ENCODE peak calls at places on chromosomes 5 and 9, in five cellular contexts. One of them, this sample, is unnamed.

GRCh38 chr9:6351757-6352156 is 23.6 kb downstream of the TPD52L3 start:
- DNase-seq in esophagus squamous epithelium: no peak
- DNase-seq in AG04450: no peak
- DNase-seq in IMR-90: no peak
- DNase-seq in Caco-2: no peak
- DNase-seq in this sample: no peak

GRCh38 chr5:31096238-31096865 is 97.1 kb upstream of the CDH6 start:
- DNase-seq in esophagus squamous epithelium: no peak
- DNase-seq in AG04450: peak
- DNase-seq in IMR-90: peak
- DNase-seq in Caco-2: no peak
- DNase-seq in this sample: no peak

GRCh38 chr9:94623253-94623652 is 16.1 kb downstream of the FBP1 start:
- DNase-seq in esophagus squamous epithelium: no peak
- DNase-seq in AG04450: no peak
- DNase-seq in IMR-90: no peak
- DNase-seq in Caco-2: peak
- DNase-seq in this sample: no peak

GRCh38 chr5:57327934-57328333 is 154.1 kb downstream of the GPBP1 start:
- DNase-seq in esophagus squamous epithelium: no peak
- DNase-seq in AG04450: no peak
- DNase-seq in IMR-90: peak
- DNase-seq in Caco-2: peak
- DNase-seq in this sample: no peak

GRCh38 chr5:174687503-174687902 is 36.9 kb upstream of the MSX2 start:
- DNase-seq in esophagus squamous epithelium: no peak
- DNase-seq in AG04450: no peak
- DNase-seq in IMR-90: no peak
- DNase-seq in Caco-2: no peak
- DNase-seq in this sample: no peak

GRCh38 chr5:1545798-1546355 is 22.1 kb upstream of the LPCAT1 start:
- DNase-seq in esophagus squamous epithelium: no peak
- DNase-seq in AG04450: no peak
- DNase-seq in IMR-90: no peak
- DNase-seq in Caco-2: no peak
- DNase-seq in this sample: no peak

GRCh38 chr5:59799668-59800374 is 93.7 kb downstream of the PDE4D start:
- DNase-seq in esophagus squamous epithelium: no peak
- DNase-seq in AG04450: no peak
- DNase-seq in IMR-90: peak
- DNase-seq in Caco-2: no peak
- DNase-seq in this sample: no peak

GRCh38 chr5:133205204-133205603 is 153.4 kb downstream of the HSPA4 start:
- DNase-seq in esophagus squamous epithelium: no peak
- DNase-seq in AG04450: no peak
- DNase-seq in IMR-90: peak
- DNase-seq in Caco-2: no peak
- DNase-seq in this sample: peak

GRCh38 chr5:169350016-169350415 is 49.1 kb upstream of the SLIT3 start:
- DNase-seq in esophagus squamous epithelium: no peak
- DNase-seq in AG04450: peak
- DNase-seq in IMR-90: peak
- DNase-seq in Caco-2: peak
- DNase-seq in this sample: no peak

GRCh38 chr9:96071245-96072124 is 196.0 kb downstream of the ERCC6L2 start:
- DNase-seq in esophagus squamous epithelium: no peak
- DNase-seq in AG04450: no peak
- DNase-seq in IMR-90: peak
- DNase-seq in Caco-2: peak
- DNase-seq in this sample: no peak

GRCh38 chr9:6788175-6789016 is 30.6 kb downstream of the KDM4C start:
- DNase-seq in esophagus squamous epithelium: no peak
- DNase-seq in AG04450: no peak
- DNase-seq in IMR-90: peak
- DNase-seq in Caco-2: peak
- DNase-seq in this sample: no peak

GRCh38 chr5:173187054-173187743 is 42.9 kb downstream of the BNIP1 start:
- DNase-seq in esophagus squamous epithelium: no peak
- DNase-seq in AG04450: no peak
- DNase-seq in IMR-90: no peak
- DNase-seq in Caco-2: no peak
- DNase-seq in this sample: no peak

GRCh38 chr5:120124961-120125360 is 339.1 kb upstream of the PRR16 start:
- DNase-seq in esophagus squamous epithelium: no peak
- DNase-seq in AG04450: no peak
- DNase-seq in IMR-90: peak
- DNase-seq in Caco-2: no peak
- DNase-seq in this sample: no peak

GRCh38 chr9:133901184-133901835 is 90.8 kb downstream of the VAV2 start:
- DNase-seq in esophagus squamous epithelium: no peak
- DNase-seq in AG04450: no peak
- DNase-seq in IMR-90: no peak
- DNase-seq in Caco-2: no peak
- DNase-seq in this sample: no peak

GRCh38 chr5:142281966-142282365 is 42.9 kb downstream of the SPRY4 start:
- DNase-seq in esophagus squamous epithelium: no peak
- DNase-seq in AG04450: no peak
- DNase-seq in IMR-90: no peak
- DNase-seq in Caco-2: no peak
- DNase-seq in this sample: no peak

GRCh38 chr5:132225165-132226032 is 2.3 kb downstream of the P4HA2 start:
- DNase-seq in esophagus squamous epithelium: no peak
- DNase-seq in AG04450: no peak
- DNase-seq in IMR-90: peak
- DNase-seq in Caco-2: peak
- DNase-seq in this sample: peak

GRCh38 chr5:178231736-178232123 is 872 bp downstream of the PHYKPL start:
- DNase-seq in esophagus squamous epithelium: no peak
- DNase-seq in AG04450: no peak
- DNase-seq in IMR-90: no peak
- DNase-seq in Caco-2: no peak
- DNase-seq in this sample: no peak

GRCh38 chr9:116337015-116337414 is 183.4 kb downstream of the PAPPA start:
- DNase-seq in esophagus squamous epithelium: no peak
- DNase-seq in AG04450: peak
- DNase-seq in IMR-90: peak
- DNase-seq in Caco-2: no peak
- DNase-seq in this sample: no peak

GRCh38 chr5:132753135-132753987 is 6.1 kb downstream of the CCNI2 start:
- DNase-seq in esophagus squamous epithelium: no peak
- DNase-seq in AG04450: no peak
- DNase-seq in IMR-90: no peak
- DNase-seq in Caco-2: no peak
- DNase-seq in this sample: no peak

GRCh38 chr9:135521608-135522095 is 412 bp downstream of the LCN1 start:
- DNase-seq in esophagus squamous epithelium: no peak
- DNase-seq in AG04450: no peak
- DNase-seq in IMR-90: no peak
- DNase-seq in Caco-2: no peak
- DNase-seq in this sample: no peak

GRCh38 chr9:127213859-127214258 is 50.7 kb upstream of the GARNL3 start:
- DNase-seq in esophagus squamous epithelium: no peak
- DNase-seq in AG04450: no peak
- DNase-seq in IMR-90: no peak
- DNase-seq in Caco-2: no peak
- DNase-seq in this sample: no peak

GRCh38 chr5:16934123-16934522 is 2.0 kb downstream of the MYO10 start:
- DNase-seq in esophagus squamous epithelium: no peak
- DNase-seq in AG04450: peak
- DNase-seq in IMR-90: peak
- DNase-seq in Caco-2: peak
- DNase-seq in this sample: no peak

GRCh38 chr9:15426019-15426418 is 3.3 kb downstream of the SNAPC3 start:
- DNase-seq in esophagus squamous epithelium: no peak
- DNase-seq in AG04450: no peak
- DNase-seq in IMR-90: no peak
- DNase-seq in Caco-2: no peak
- DNase-seq in this sample: no peak

GRCh38 chr9:127121628-127122175 is 733 bp downstream of the ANGPTL2 start:
- DNase-seq in esophagus squamous epithelium: no peak
- DNase-seq in AG04450: no peak
- DNase-seq in IMR-90: peak
- DNase-seq in Caco-2: no peak
- DNase-seq in this sample: no peak

GRCh38 chr9:1429328-1429727 is 379.2 kb downstream of the DMRT2 start:
- DNase-seq in esophagus squamous epithelium: no peak
- DNase-seq in AG04450: no peak
- DNase-seq in IMR-90: no peak
- DNase-seq in Caco-2: peak
- DNase-seq in this sample: no peak
- TF ChIP-seq CTCF in esophagus squamous epithelium: peak
- TF ChIP-seq CTCF in AG04450: no peak
- TF ChIP-seq CTCF in IMR-90: no peak
- TF ChIP-seq CTCF in Caco-2: peak
- TF ChIP-seq CTCF in this sample: peak

DNA sequence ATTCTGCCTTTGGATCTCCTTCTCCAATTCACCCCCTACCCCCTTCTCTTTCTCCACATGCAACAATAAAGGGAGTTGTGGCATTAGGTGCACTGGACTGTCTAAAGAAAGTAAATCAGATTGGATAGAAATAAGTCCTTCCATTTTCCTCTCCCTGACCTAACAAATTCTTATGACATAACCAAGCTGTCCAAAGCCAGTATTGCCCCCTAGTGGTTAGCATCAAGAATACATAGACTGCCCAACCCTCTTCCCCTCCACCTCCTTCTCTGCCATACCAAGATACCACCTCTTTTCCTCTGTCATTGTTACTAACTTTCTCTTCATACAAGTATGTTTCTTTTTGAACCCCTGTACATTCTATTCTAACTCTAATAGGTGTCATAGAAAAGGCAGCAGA is 45.7 kb downstream of the PPARGC1B start:
- DNase-seq in esophagus squamous epithelium: no peak
- DNase-seq in AG04450: no peak
- DNase-seq in IMR-90: no peak
- DNase-seq in Caco-2: no peak
- DNase-seq in this sample: no peak
- TF ChIP-seq CTCF in esophagus squamous epithelium: peak
- TF ChIP-seq CTCF in AG04450: peak
- TF ChIP-seq CTCF in IMR-90: peak
- TF ChIP-seq CTCF in Caco-2: peak
- TF ChIP-seq CTCF in this sample: peak

DNA sequence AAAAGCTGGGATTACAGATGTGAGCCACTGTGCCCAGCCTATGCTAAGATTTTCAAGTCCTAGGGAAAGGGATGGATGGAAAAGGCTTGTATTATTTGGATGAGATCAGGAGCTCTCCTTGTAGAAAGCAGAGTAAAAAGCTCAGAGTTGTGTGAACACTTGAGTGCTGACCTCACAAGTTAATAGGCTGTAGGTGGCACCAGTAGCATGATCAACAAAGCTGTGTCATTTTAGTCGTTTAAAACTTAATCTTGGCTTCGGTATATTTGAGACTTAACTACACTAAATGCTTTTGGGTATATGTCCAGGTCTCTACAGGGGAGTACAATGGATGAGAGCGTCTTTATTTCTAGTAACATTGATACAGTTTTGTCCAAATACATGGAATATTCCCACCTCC is 264.2 kb downstream of the TMEM38B start:
- DNase-seq in esophagus squamous epithelium: no peak
- DNase-seq in AG04450: no peak
- DNase-seq in IMR-90: no peak
- DNase-seq in Caco-2: no peak
- DNase-seq in this sample: no peak
- TF ChIP-seq CTCF in esophagus squamous epithelium: no peak
- TF ChIP-seq CTCF in AG04450: no peak
- TF ChIP-seq CTCF in IMR-90: no peak
- TF ChIP-seq CTCF in Caco-2: no peak
- TF ChIP-seq CTCF in this sample: no peak

DNA sequence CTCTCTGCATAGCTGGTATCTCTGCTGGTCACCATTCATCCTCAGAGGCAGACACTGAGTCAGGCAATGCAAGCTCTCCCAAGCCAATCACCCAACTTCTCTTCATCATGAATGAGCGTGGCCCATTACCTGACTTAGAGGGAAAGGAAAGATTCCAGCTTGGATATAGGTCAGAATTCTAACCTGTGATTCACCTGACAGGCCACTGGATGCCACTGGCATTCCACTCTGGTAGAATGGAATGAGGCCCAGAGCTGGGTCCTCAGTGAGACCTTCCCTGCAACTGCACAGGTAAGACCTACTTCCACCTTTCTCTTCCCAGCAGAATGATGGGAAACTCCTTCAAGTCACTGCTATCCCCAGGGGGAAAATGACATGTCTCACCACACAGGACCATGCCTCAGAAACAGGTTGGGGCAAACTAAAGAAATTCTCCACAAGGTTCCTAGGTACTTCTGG is 62.1 kb downstream of the SUSD1 start:
- DNase-seq in esophagus squamous epithelium: no peak
- DNase-seq in AG04450: no peak
- DNase-seq in IMR-90: no peak
- DNase-seq in Caco-2: peak
- DNase-seq in this sample: no peak
- TF ChIP-seq CTCF in esophagus squamous epithelium: peak
- TF ChIP-seq CTCF in AG04450: peak
- TF ChIP-seq CTCF in IMR-90: peak
- TF ChIP-seq CTCF in Caco-2: peak
- TF ChIP-seq CTCF in this sample: peak

GRCh38 chr5:28896949-28897348 is 1858.6 kb upstream of the CDH9 start:
- DNase-seq in esophagus squamous epithelium: no peak
- DNase-seq in AG04450: no peak
- DNase-seq in IMR-90: no peak
- DNase-seq in Caco-2: no peak
- DNase-seq in this sample: no peak
- TF ChIP-seq CTCF in esophagus squamous epithelium: no peak
- TF ChIP-seq CTCF in AG04450: no peak
- TF ChIP-seq CTCF in IMR-90: no peak
- TF ChIP-seq CTCF in Caco-2: no peak
- TF ChIP-seq CTCF in this sample: no peak

This sample was measured in AG09319.